ENCODE peak calls at places on chromosomes 5 and 9, in eight cellular contexts. One of them, this sample, is unnamed.

GRCh38 chr9:36040271-36040925 is 3.7 kb downstream of the RECK start:
- DNase-seq in endothelial cell of umbilical vein: peak; percentile 14
- DNase-seq in transverse colon: no peak
- DNase-seq in sigmoid colon: no peak
- DNase-seq in breast epithelium: no peak
- DNase-seq in stomach: no peak
- DNase-seq in prostate gland: no peak
- DNase-seq in HCT116: no peak
- DNase-seq in this sample: no peak

GRCh38 chr5:16489322-16489791 is 23.8 kb upstream of the ZNF622 start:
- DNase-seq in endothelial cell of umbilical vein: peak; percentile 41
- DNase-seq in stomach: no peak
- DNase-seq in sigmoid colon: no peak
- DNase-seq in transverse colon: no peak
- DNase-seq in HCT116: peak; percentile 21
- DNase-seq in prostate gland: no peak
- DNase-seq in breast epithelium: no peak
- DNase-seq in this sample: peak; percentile 70

GRCh38 chr5:65480306-65480865 is 1.3 kb downstream of the ADAMTS6 start:
- DNase-seq in HCT116: no peak
- DNase-seq in prostate gland: peak; percentile 65
- DNase-seq in transverse colon: peak; percentile 76
- DNase-seq in sigmoid colon: peak; percentile 96
- DNase-seq in stomach: peak; percentile 72
- DNase-seq in endothelial cell of umbilical vein: peak; percentile 91
- DNase-seq in breast epithelium: peak; percentile 59
- DNase-seq in this sample: no peak

GRCh38 chr5:133538718-133539117 is 73.6 kb downstream of the FSTL4 start:
- DNase-seq in breast epithelium: no peak
- DNase-seq in HCT116: no peak
- DNase-seq in prostate gland: no peak
- DNase-seq in transverse colon: no peak
- DNase-seq in endothelial cell of umbilical vein: no peak
- DNase-seq in stomach: no peak
- DNase-seq in sigmoid colon: no peak
- DNase-seq in this sample: no peak

GRCh38 chr5:22541037-22541436 is 312.1 kb downstream of the CDH12 start:
- DNase-seq in transverse colon: no peak
- DNase-seq in prostate gland: no peak
- DNase-seq in sigmoid colon: no peak
- DNase-seq in breast epithelium: no peak
- DNase-seq in stomach: no peak
- DNase-seq in HCT116: no peak
- DNase-seq in endothelial cell of umbilical vein: no peak
- DNase-seq in this sample: no peak

GRCh38 chr9:106443520-106443919 is 419.4 kb upstream of the ZNF462 start:
- DNase-seq in endothelial cell of umbilical vein: no peak
- DNase-seq in HCT116: no peak
- DNase-seq in stomach: no peak
- DNase-seq in prostate gland: no peak
- DNase-seq in transverse colon: no peak
- DNase-seq in breast epithelium: no peak
- DNase-seq in sigmoid colon: no peak
- DNase-seq in this sample: no peak

GRCh38 chr9:120851386-120851922 is 8.7 kb upstream of the PSMD5 start:
- DNase-seq in HCT116: no peak
- DNase-seq in sigmoid colon: no peak
- DNase-seq in stomach: no peak
- DNase-seq in breast epithelium: no peak
- DNase-seq in endothelial cell of umbilical vein: no peak
- DNase-seq in transverse colon: no peak
- DNase-seq in prostate gland: no peak
- DNase-seq in this sample: no peak

GRCh38 chr5:80275347-80275746 is 19.5 kb upstream of the SERINC5 start:
- DNase-seq in prostate gland: no peak
- DNase-seq in HCT116: no peak
- DNase-seq in endothelial cell of umbilical vein: peak; percentile 21
- DNase-seq in sigmoid colon: no peak
- DNase-seq in transverse colon: no peak
- DNase-seq in stomach: no peak
- DNase-seq in breast epithelium: no peak
- DNase-seq in this sample: no peak

GRCh38 chr9:107541523-107541922 is 52.0 kb upstream of the KLF4 start:
- DNase-seq in endothelial cell of umbilical vein: no peak
- DNase-seq in breast epithelium: no peak
- DNase-seq in prostate gland: no peak
- DNase-seq in HCT116: no peak
- DNase-seq in stomach: no peak
- DNase-seq in sigmoid colon: no peak
- DNase-seq in transverse colon: no peak
- DNase-seq in this sample: no peak

GRCh38 chr5:112491257-112491656 is 72.2 kb upstream of the EPB41L4A start:
- DNase-seq in HCT116: peak; percentile 29
- DNase-seq in stomach: no peak
- DNase-seq in sigmoid colon: no peak
- DNase-seq in transverse colon: no peak
- DNase-seq in breast epithelium: no peak
- DNase-seq in prostate gland: no peak
- DNase-seq in endothelial cell of umbilical vein: no peak
- DNase-seq in this sample: no peak

GRCh38 chr9:91208837-91209236 is 152.9 kb downstream of the AUH start:
- DNase-seq in endothelial cell of umbilical vein: no peak
- DNase-seq in breast epithelium: no peak
- DNase-seq in prostate gland: no peak
- DNase-seq in HCT116: no peak
- DNase-seq in transverse colon: no peak
- DNase-seq in stomach: no peak
- DNase-seq in sigmoid colon: no peak
- DNase-seq in this sample: no peak

GRCh38 chr5:135851186-135851906 is 16.9 kb downstream of the SLC25A48 start:
- DNase-seq in breast epithelium: no peak
- DNase-seq in endothelial cell of umbilical vein: no peak
- DNase-seq in sigmoid colon: no peak
- DNase-seq in prostate gland: no peak
- DNase-seq in transverse colon: no peak
- DNase-seq in stomach: no peak
- DNase-seq in HCT116: no peak
- DNase-seq in this sample: no peak

GRCh38 chr5:149235841-149236240 is 35.8 kb upstream of the AFAP1L1 start:
- DNase-seq in stomach: no peak
- DNase-seq in prostate gland: no peak
- DNase-seq in HCT116: no peak
- DNase-seq in transverse colon: no peak
- DNase-seq in sigmoid colon: no peak
- DNase-seq in endothelial cell of umbilical vein: no peak
- DNase-seq in breast epithelium: no peak
- DNase-seq in this sample: no peak

GRCh38 chr9:124285490-124285889 is 27.7 kb downstream of the NEK6 start:
- DNase-seq in sigmoid colon: no peak
- DNase-seq in HCT116: no peak
- DNase-seq in endothelial cell of umbilical vein: no peak
- DNase-seq in stomach: no peak
- DNase-seq in transverse colon: no peak
- DNase-seq in prostate gland: no peak
- DNase-seq in breast epithelium: no peak
- DNase-seq in this sample: no peak

GRCh38 chr5:130198927-130199326 is 294.7 kb downstream of the CHSY3 start:
- DNase-seq in endothelial cell of umbilical vein: peak; percentile 27
- DNase-seq in HCT116: peak; percentile 48
- DNase-seq in prostate gland: no peak
- DNase-seq in transverse colon: no peak
- DNase-seq in sigmoid colon: no peak
- DNase-seq in breast epithelium: no peak
- DNase-seq in stomach: no peak
- DNase-seq in this sample: peak; percentile 7

GRCh38 chr5:16700081-16700480 is 83.3 kb upstream of the RETREG1 start:
- DNase-seq in stomach: no peak
- DNase-seq in transverse colon: no peak
- DNase-seq in prostate gland: no peak
- DNase-seq in endothelial cell of umbilical vein: peak; percentile 74
- DNase-seq in breast epithelium: peak; percentile 33
- DNase-seq in HCT116: no peak
- DNase-seq in sigmoid colon: no peak
- DNase-seq in this sample: no peak

GRCh38 chr9:4108708-4109444 is 191.0 kb downstream of the GLIS3 start:
- DNase-seq in stomach: no peak
- DNase-seq in transverse colon: no peak
- DNase-seq in prostate gland: no peak
- DNase-seq in breast epithelium: no peak
- DNase-seq in sigmoid colon: no peak
- DNase-seq in HCT116: no peak
- DNase-seq in endothelial cell of umbilical vein: no peak
- DNase-seq in this sample: no peak

GRCh38 chr5:173410459-173411233 is 82.4 kb upstream of the STC2 start:
- DNase-seq in endothelial cell of umbilical vein: no peak
- DNase-seq in HCT116: no peak
- DNase-seq in prostate gland: no peak
- DNase-seq in transverse colon: no peak
- DNase-seq in sigmoid colon: peak; percentile 70
- DNase-seq in breast epithelium: no peak
- DNase-seq in stomach: no peak
- DNase-seq in this sample: no peak

GRCh38 chr9:93039456-93039855 is 19.0 kb upstream of the SUSD3 start:
- DNase-seq in stomach: no peak
- DNase-seq in breast epithelium: no peak
- DNase-seq in HCT116: no peak
- DNase-seq in sigmoid colon: no peak
- DNase-seq in endothelial cell of umbilical vein: no peak
- DNase-seq in prostate gland: no peak
- DNase-seq in transverse colon: no peak
- DNase-seq in this sample: no peak

DNA sequence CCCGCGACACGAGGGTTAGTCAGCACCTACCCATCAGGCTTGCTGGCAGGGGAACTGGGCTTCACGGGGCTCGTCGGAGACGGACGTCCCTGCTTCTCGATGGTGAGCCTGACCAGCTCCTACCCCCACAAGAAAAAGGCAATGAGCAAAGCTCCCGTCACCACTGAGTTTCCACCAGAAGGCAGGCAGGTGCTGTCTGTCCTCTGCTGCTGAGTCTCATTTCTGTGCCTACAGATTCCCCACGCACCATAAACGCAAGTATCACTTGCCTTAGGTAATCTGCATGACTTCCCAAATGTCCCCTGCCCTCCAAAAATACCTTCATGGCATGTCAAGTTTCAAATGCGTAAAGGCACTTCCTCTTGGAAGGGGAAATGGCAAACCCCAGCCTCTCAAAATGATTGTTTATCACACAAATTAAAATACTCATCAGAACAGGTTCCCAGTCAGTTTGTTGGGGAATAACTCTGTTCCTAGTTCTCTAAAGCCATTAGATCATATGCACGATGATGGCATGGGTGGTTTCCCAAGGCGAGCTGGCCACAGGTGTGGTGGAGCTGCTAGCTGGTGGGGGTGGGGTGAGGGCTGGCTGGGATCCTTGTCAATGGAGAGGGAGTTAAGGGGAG is 85.0 kb downstream of the PRRT1B start:
- DNase-seq in prostate gland: no peak
- DNase-seq in HCT116: no peak
- DNase-seq in breast epithelium: no peak
- DNase-seq in stomach: no peak
- DNase-seq in transverse colon: peak; percentile 60
- DNase-seq in sigmoid colon: no peak
- DNase-seq in endothelial cell of umbilical vein: no peak
- DNase-seq in this sample: no peak
- TF ChIP-seq POLR2AphosphoS5 in prostate gland: no peak
- TF ChIP-seq POLR2AphosphoS5 in HCT116: no peak
- TF ChIP-seq POLR2AphosphoS5 in breast epithelium: no peak
- TF ChIP-seq POLR2AphosphoS5 in stomach: no peak
- TF ChIP-seq POLR2AphosphoS5 in transverse colon: no peak
- TF ChIP-seq POLR2AphosphoS5 in sigmoid colon: no peak
- TF ChIP-seq POLR2AphosphoS5 in endothelial cell of umbilical vein: no peak
- TF ChIP-seq POLR2AphosphoS5 in this sample: no peak

DNA sequence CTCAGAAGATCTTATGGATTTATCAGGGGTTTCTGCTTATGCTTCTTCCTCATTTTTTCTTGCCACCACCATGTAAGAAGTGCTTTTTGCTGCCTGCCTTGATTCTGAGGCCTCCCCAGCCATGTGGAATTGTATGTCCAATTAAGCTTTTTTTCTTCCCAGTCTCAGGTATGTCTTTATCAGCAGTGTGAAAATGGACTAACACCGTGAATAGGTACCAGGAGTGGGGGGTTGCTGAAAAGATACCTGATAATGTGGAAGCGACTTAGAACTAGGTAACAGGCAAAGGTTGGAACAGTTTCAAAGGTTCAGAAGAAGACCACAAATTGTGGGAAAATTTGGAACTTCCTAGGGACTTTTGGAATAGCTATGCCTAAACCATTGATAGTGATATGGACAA is 1222.5 kb upstream of the NUDT12 start:
- DNase-seq in sigmoid colon: no peak
- DNase-seq in HCT116: no peak
- DNase-seq in transverse colon: no peak
- DNase-seq in endothelial cell of umbilical vein: no peak
- DNase-seq in prostate gland: no peak
- DNase-seq in stomach: no peak
- DNase-seq in breast epithelium: no peak
- DNase-seq in this sample: no peak
- H3K9me3 ChIP-seq in sigmoid colon: no peaks in the 10 kb centered on the region
- H3K9me3 ChIP-seq in HCT116: no peaks in the 10 kb centered on the region
- H3K9me3 ChIP-seq in transverse colon: peaks cover 10% of the 10 kb centered on the region
- H3K9me3 ChIP-seq in endothelial cell of umbilical vein: no peaks in the 10 kb centered on the region
- H3K9me3 ChIP-seq in prostate gland: no peaks in the 10 kb centered on the region
- H3K9me3 ChIP-seq in stomach: peaks cover 5% of the 10 kb centered on the region
- H3K9me3 ChIP-seq in breast epithelium: no peaks in the 10 kb centered on the region
- H3K9me3 ChIP-seq in this sample: no peaks in the 10 kb centered on the region

GRCh38 chr5:6080930-6081726 is 297.2 kb downstream of the MED10 start:
- DNase-seq in breast epithelium: no peak
- DNase-seq in endothelial cell of umbilical vein: no peak
- DNase-seq in sigmoid colon: no peak
- DNase-seq in prostate gland: no peak
- DNase-seq in transverse colon: no peak
- DNase-seq in stomach: no peak
- DNase-seq in HCT116: no peak
- DNase-seq in this sample: no peak
- H3K27ac ChIP-seq in breast epithelium: no peak overlapping the region
- H3K27ac ChIP-seq in endothelial cell of umbilical vein: no peak overlapping the region
- H3K27ac ChIP-seq in sigmoid colon: no peak overlapping the region
- H3K27ac ChIP-seq in prostate gland: no peak overlapping the region
- H3K27ac ChIP-seq in transverse colon: no peak overlapping the region
- H3K27ac ChIP-seq in stomach: no peak overlapping the region
- H3K27ac ChIP-seq in HCT116: no peak overlapping the region
- H3K27ac ChIP-seq in this sample: no peak overlapping the region

DNA sequence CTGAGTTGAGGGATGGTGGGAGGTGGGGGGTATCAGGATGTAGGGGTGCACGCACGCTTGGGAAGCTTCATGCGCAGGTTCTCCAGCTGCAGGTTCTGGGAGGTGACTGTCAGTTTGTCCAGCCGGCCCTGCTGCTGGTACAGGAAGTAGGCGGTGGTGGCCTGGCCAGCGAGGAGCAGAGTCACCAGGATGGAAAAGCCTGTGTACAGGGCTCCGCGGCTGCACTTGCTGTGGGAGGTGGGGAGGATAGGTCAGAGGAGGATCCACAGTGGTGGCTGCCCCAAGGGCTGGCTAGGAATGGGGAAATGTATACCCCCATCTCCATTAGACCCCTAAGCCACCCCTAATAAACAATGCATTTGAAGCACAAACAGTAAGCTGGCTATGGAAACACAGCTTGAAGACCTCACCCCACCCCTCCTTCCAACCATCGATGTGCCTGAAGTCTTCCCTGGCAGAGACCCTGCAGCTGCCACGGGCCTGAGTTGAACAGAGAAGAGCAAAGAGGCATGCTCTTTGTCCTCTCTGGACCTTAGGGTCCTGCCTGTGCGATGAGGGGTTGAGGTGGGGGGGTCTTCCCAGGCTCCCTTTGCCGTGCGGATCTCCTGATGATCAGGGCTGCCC is 5.5 kb downstream of the CD74 start:
- DNase-seq in HCT116: no peak
- DNase-seq in breast epithelium: no peak
- DNase-seq in prostate gland: no peak
- DNase-seq in sigmoid colon: no peak
- DNase-seq in stomach: no peak
- DNase-seq in transverse colon: no peak
- DNase-seq in endothelial cell of umbilical vein: no peak
- DNase-seq in this sample: no peak
- TF ChIP-seq POLR2AphosphoS5 in HCT116: no peak
- TF ChIP-seq POLR2AphosphoS5 in breast epithelium: no peak
- TF ChIP-seq POLR2AphosphoS5 in prostate gland: no peak
- TF ChIP-seq POLR2AphosphoS5 in sigmoid colon: no peak
- TF ChIP-seq POLR2AphosphoS5 in stomach: no peak
- TF ChIP-seq POLR2AphosphoS5 in transverse colon: no peak
- TF ChIP-seq POLR2AphosphoS5 in endothelial cell of umbilical vein: no peak
- TF ChIP-seq POLR2AphosphoS5 in this sample: no peak